ENCODE peak calls at places on chromosome 2, in six cellular contexts. R, A, K, V, L and P are unnamed samples.

GRCh38 chr2:140154271-140154670 is 1374.1 kb upstream of the NXPH2 start:
- DNase-seq in R (no peak), L (no peak), V (no peak), K (peak; percentile 67), A (peak; percentile 20), P (no peak)

GRCh38 chr2:234488913-234489451 is 7.9 kb downstream of the ARL4C start:
- DNase-seq in V (no peak), K (no peak), R (no peak), L (no peak), A (no peak), P (no peak)

GRCh38 chr2:238382381-238382781 is 44.3 kb upstream of the ASB1 start:
- DNase-seq in L (no peak), K (no peak), R (no peak), A (no peak), V (no peak), P (no peak)

GRCh38 chr2:71604709-71605085 is 151.3 kb downstream of the DYSF start:
- DNase-seq in R (no peak), L (no peak), A (no peak), K (peak; percentile 25), V (no peak), P (no peak)

GRCh38 chr2:2646312-2647051 is 315.4 kb upstream of the MYT1L start:
- DNase-seq in V (no peak), A (peak; percentile 30), R (no peak), L (no peak), K (no peak), P (no peak)

GRCh38 chr2:127706215-127706990 is 5.1 kb downstream of the SFT2D3 start:
- DNase-seq in K (no peak), V (no peak), R (no peak), L (no peak), A (peak; percentile 42), P (no peak)

GRCh38 chr2:74831693-74832530 is 2.0 kb upstream of the HK2 start:
- DNase-seq in R (peak; percentile 62), L (peak; percentile 65), V (no peak), K (no peak), A (peak; percentile 19), P (no peak)

GRCh38 chr2:168005586-168005985 is 241.8 kb downstream of the STK39 start:
- DNase-seq in K (no peak), L (no peak), A (no peak), V (no peak), R (no peak), P (no peak)

GRCh38 chr2:137659616-137660015 is 304.7 kb upstream of the HNMT start:
- DNase-seq in L (no peak), V (no peak), A (peak; percentile 14), R (no peak), K (no peak), P (no peak)

GRCh38 chr2:233331536-233331935 is 22.8 kb upstream of the DGKD start:
- DNase-seq in K (no peak), L (no peak), A (no peak), R (no peak), V (no peak), P (no peak)

GRCh38 chr2:241902357-241902991 is 32.9 kb downstream of the RTP5 start:
- DNase-seq in R (no peak), A (no peak), K (peak; percentile 53), V (no peak), L (no peak), P (no peak)

GRCh38 chr2:106098081-106098480 is 96.0 kb downstream of the UXS1 start:
- DNase-seq in R (no peak), K (no peak), L (no peak), V (no peak), A (peak; percentile 58), P (no peak)

GRCh38 chr2:29694741-29695140 is 226.6 kb downstream of the ALK start:
- DNase-seq in L (no peak), A (no peak), R (no peak), K (peak; percentile 3), V (no peak), P (no peak)

DNA sequence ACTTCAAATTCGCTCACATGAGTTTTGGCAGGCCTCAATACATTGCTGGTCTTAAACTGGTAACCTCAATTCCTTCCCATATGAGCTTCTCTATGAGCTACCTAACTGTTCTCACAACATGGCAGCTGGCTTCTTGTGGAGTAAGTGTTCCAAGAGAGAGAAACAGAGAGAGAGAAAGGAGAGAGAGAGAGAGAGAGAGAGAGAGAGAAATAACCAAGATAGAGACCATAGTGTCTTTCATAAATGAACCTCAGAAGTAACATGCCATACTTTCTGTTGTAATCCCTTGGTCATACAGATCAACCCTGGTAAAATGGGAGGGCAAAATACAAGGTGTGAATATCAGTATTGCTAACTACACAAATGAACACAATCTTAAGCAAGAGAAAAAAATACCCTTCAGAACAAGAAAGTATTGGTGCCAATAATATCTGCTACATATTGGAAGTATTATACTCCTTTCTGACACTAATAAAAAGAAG is 33.2 kb upstream of the UBE2E3 start:
- DNase-seq in V (no peak), R (no peak), L (no peak), A (no peak), K (no peak), P (no peak)
- H2BK15ac ChIP-seq in V (no peak overlapping the region), R (no peak overlapping the region), L (no peak overlapping the region), A (no peak overlapping the region), K (no peak overlapping the region), P (no peak overlapping the region)

DNA sequence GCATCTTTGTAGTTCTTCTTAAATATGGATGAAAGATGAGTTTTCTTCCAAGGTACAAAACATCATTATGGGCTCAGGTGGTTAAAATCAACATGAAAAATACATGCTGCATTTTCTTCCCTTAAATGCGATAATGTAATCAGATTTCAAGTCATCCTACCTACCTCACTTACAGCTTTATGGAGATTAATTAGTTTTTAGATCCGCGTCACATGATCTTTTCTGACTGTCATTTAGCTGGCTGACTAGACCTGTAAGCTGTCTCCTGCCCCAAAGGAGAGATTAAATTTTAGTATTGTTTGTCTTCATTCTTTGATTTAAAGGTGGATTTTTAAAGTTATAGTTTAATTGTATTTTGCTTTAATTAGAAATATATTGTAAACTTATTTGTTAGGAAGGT is 678.0 kb upstream of the ZEB2 start:
- DNase-seq in K (no peak), V (no peak), L (no peak), A (no peak), R (no peak), P (no peak)
- H2BK15ac ChIP-seq in K (no peak overlapping the region), V (no peak overlapping the region), L (no peak overlapping the region), A (no peak overlapping the region), R (no peak overlapping the region), P (no peak overlapping the region)

GRCh38 chr2:38794235-38794946 is 16.4 kb downstream of the GEMIN6 start:
- DNase-seq in V (no peak), K (no peak), A (no peak), L (no peak), R (no peak), P (no peak)
- H2BK15ac ChIP-seq in V (no peak overlapping the region), K (no peak overlapping the region), A (no peak overlapping the region), L (no peak overlapping the region), R (no peak overlapping the region), P (no peak overlapping the region)

GRCh38 chr2:98685930-98686887 is 44.7 kb downstream of the MGAT4A start:
- DNase-seq in L (no peak), R (no peak), V (no peak), K (no peak), A (no peak), P (no peak)

DNA sequence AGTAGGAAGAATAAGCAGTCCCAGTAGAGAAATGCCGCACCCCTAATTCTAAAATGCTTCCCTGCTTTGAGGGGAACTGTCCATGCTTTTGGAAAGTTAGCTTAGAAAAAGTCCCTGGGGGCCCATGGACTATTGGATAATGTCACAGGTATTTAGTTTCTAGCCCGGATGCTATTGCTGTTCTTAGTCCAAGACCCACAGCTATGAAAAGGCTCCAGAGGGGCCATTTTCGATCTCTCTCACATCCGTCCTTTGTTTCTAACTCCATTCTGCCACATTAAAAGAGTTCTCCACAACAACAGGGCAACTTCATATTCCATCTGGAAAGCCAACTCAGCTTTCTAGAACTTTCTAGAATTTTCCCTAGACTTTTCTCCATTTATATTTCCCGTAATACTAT is 47.2 kb downstream of the MGAT4A start:
- DNase-seq in A (no peak), K (no peak), V (no peak), R (no peak), L (no peak), P (no peak)
- H2BK15ac ChIP-seq in A (no peak overlapping the region), K (no peak overlapping the region), V (no peak overlapping the region), R (no peak overlapping the region), L (no peak overlapping the region), P (no peak overlapping the region)

DNA sequence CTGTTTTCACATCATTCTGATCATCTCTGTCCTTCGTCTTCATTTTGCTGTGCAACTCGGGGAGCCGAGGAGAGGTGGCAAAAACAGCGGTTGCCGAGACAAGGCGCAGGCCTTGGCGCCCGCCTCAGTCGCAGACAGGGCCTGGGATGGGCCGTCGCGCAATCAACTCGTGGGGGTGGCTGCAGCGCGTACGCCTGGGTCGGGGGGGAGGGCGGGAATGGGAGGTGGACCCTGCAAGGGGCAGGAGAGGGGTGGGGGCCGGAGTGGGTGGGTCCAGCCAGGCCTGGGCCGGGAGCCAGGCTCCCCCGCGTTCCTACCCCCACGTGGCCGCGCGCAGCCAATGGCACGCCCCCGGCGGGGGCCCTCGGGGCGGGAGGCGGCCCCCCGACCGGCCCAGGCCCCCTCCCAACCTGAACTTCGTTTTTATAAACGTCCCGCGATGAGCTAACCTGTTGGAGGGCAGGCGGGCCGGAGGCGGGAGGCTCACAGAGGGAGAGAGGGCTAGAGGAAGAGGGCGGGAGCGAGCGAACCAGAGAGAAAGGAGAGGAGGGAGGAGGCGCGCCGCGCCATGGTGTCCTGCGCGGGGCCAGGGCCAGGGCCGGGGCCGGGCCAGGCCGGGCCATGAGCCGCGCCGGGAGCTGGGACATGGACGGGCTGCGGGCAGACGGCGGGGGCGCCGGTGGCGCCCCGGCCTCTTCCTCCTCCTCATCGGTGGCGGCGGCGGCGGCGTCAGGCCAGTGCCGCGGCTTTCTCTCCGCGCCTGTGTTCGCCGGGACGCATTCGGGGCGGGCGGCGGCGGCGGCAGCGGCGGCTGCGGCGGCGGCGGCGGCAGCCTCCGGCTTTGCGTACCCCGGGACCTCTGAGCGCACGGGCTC is at the start of gene HOXD13:
- DNase-seq in K (peak; percentile 86), V (no peak), A (peak; percentile 77), R (no peak), L (no peak), P (no peak)
- H2BK15ac ChIP-seq in K (no peak within 1 kb of the TSS), V (peak within 1 kb of the TSS; percentile 97), A (no peak within 1 kb of the TSS), R (no peak within 1 kb of the TSS), L (no peak within 1 kb of the TSS), P (no peak within 1 kb of the TSS)

GRCh38 chr2:1620081-1620480 is 124.2 kb downstream of the PXDN start:
- DNase-seq in K (no peak), A (no peak), R (no peak), L (no peak), V (no peak), P (no peak)

GRCh38 chr2:1617425-1618021 is 126.8 kb downstream of the PXDN start:
- DNase-seq in L (no peak), K (no peak), A (peak; percentile 47), V (no peak), R (no peak), P (no peak)

GRCh38 chr2:1618974-1619373 is 125.3 kb downstream of the PXDN start:
- DNase-seq in R (no peak), K (no peak), A (no peak), L (no peak), V (no peak), P (no peak)

GRCh38 chr2:1621041-1621440 is 123.3 kb downstream of the PXDN start:
- DNase-seq in K (no peak), V (no peak), R (no peak), A (no peak), L (no peak), P (no peak)

GRCh38 chr2:1618191-1618961 is 125.9 kb downstream of the PXDN start:
- DNase-seq in K (no peak), A (no peak), R (no peak), L (no peak), V (no peak), P (no peak)
- H2BK15ac ChIP-seq in K (no peak overlapping the region), A (no peak overlapping the region), R (no peak overlapping the region), L (no peak overlapping the region), V (peak overlapping the region; percentile 99), P (no peak overlapping the region)